ENCODE peak calls at places on chromosomes 12 and 14, in six cellular contexts. N, H, D, W, F and P are unnamed samples.

GRCh38 chr12:118164798-118165486 is 29.0 kb downstream of the PEBP1 start:
- DNase-seq in F (peak), N (peak), D (peak), W (no peak), H (no peak), P (peak)

GRCh38 chr12:103397536-103397935 is 98.2 kb downstream of the C12orf42 start:
- DNase-seq in D (no peak), H (no peak), N (no peak), W (no peak), F (no peak), P (no peak)

GRCh38 chr12:89156862-89157262 is 195.4 kb downstream of the DUSP6 start:
- DNase-seq in W (no peak), F (peak), H (no peak), N (peak), D (no peak), P (no peak)

GRCh38 chr12:30025317-30025716 is 241.6 kb upstream of the TMTC1 start:
- DNase-seq in D (no peak), F (no peak), N (no peak), W (no peak), H (no peak), P (no peak)

GRCh38 chr14:77498120-77498979 is at the start of gene ISM2:
- DNase-seq in D (peak), H (no peak), N (peak), W (peak), F (peak), P (peak)

GRCh38 chr14:31025335-31026075 is at the start of gene AP4S1:
- DNase-seq in H (no peak), N (no peak), D (peak), W (peak), F (peak), P (peak)

GRCh38 chr12:48970702-48971334 is 717 bp downstream of the WNT10B start:
- DNase-seq in W (no peak), N (no peak), H (no peak), F (no peak), D (no peak), P (no peak)

GRCh38 chr12:22648668-22649067 is 23.7 kb downstream of the ETNK1 start:
- DNase-seq in D (no peak), N (no peak), F (no peak), W (no peak), H (no peak), P (no peak)

GRCh38 chr12:99915251-99916082 is 69.3 kb downstream of the ANKS1B start:
- DNase-seq in D (no peak), W (no peak), H (no peak), N (no peak), F (no peak), P (no peak)

GRCh38 chr12:112294793-112295192 is 87.4 kb downstream of the HECTD4 start:
- DNase-seq in F (peak), W (no peak), N (peak), D (no peak), H (no peak), P (no peak)
- TF ChIP-seq CTCF in F (peak), W (no peak), N (peak), D (no peak), H (peak), P (no peak)

GRCh38 chr12:47754126-47754525 is 4.6 kb downstream of the RAPGEF3 start:
- DNase-seq in N (no peak), W (no peak), H (no peak), F (no peak), D (peak), P (no peak)

GRCh38 chr12:47752121-47752520 is 6.6 kb downstream of the RAPGEF3 start:
- DNase-seq in D (no peak), W (no peak), N (no peak), F (no peak), H (no peak), P (no peak)

GRCh38 chr12:47752552-47752951 is 6.1 kb downstream of the RAPGEF3 start:
- DNase-seq in W (no peak), N (peak), H (no peak), F (no peak), D (peak), P (no peak)

GRCh38 chr12:47754881-47755280 is 3.8 kb downstream of the RAPGEF3 start:
- DNase-seq in H (no peak), F (no peak), W (peak), N (no peak), D (no peak), P (no peak)

DNA sequence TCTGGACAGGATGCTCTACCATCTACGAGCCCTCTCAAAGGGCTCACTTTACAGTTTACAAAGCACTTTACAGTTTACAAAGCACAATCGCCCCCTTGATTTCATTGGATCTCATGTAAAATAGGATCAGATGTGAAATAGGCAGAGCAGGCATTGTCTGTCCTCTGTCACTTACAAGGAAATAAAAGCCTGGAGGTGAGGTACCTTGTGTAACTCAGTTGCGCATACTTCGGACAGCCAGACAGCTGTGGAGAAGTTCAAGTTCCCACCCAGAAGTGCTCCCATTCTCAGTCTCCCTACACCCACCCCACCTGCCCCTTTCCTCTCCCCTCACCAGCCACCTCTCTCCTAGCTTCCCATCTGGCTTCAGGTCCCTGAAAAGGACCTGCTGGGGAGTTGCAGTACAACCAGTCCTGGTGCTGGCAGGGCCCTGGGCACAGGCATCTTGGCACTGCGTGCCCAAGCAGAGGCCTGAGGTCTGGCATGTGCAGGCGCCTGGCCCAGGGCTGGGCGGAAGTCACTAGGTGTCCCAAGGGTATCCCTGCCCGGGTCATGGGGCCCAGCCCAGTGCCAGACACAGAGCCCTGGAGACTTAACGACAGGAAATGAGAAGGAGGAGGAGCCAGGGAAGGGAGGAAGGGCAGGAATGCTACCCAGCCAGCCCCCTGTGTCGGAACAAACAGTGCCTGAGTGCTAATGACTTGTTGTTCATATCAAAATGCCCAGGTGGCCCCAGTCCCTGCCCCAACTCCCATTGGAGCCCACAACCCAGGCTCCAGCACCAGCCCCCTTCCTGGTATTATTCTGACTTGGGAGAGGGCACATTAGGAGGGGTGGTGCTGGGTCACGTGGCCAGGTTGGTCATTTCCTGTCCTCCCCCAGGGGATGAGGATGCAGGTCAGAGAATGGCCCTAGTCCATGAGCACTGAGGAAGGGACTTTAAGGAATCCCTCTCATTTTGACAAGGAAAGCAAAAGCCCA is 5.4 kb downstream of the RAPGEF3 start:
- DNase-seq in D (peak), F (no peak), N (no peak), H (no peak), W (peak), P (peak)
- TF ChIP-seq CTCF in D (no peak), F (no peak), N (no peak), H (no peak), W (no peak), P (no peak)

DNA sequence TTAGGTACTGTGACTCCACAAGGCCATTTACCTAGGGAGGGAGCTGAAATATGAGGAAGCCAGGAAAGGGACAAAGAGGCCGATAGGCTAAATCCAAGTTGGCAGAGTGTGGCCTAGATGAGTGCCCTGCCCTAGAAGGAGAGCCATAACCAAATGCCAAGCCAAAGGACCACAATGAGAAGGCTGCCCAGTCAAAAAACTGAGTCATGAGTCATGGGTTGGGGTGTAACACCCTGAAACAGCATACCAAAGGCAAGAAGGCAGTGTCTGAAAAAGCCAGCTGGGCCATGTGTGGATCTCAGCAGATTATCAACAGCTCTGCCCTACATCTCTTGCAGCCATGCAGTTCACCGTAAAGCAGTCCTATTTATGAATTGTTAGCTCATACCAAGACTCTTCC is 171.7 kb downstream of the PHLDA1 start:
- DNase-seq in H (no peak), F (no peak), N (no peak), D (no peak), W (no peak), P (no peak)
- TF ChIP-seq CTCF in H (no peak), F (no peak), N (no peak), D (no peak), W (no peak), P (no peak)

DNA sequence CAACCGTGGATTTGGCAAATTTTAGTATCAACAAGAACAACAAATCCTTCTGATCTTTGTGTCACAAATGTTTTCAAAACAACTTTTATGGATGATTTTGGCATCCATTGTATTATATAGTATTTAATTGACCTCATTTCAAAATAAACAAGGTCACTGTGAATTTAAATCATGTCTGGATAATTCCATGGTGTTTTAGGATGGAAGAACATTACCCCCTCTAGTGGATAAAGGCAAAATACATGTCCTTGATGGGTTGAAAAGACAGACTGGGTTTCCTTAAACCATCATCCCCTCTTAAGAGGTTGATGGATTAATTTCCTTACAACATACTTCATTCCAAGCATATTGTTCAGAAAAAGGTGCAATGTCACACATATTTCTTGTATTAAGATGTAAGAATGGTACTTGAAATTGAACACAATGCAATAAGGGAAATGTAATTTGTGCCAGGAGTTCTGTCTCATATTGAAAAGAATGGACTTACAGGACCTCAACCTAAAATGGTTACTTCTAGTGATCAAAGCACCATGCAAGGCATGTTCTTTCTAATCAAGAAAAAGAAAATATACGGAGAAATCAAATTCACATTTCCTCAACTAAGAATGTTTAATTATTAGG is 352.0 kb downstream of the BCAT1 start:
- DNase-seq in D (peak), F (peak), W (no peak), N (no peak), H (no peak), P (no peak)
- TF ChIP-seq CTCF in D (peak), F (peak), W (peak), N (peak), H (peak), P (peak)

GRCh38 chr14:22492601-22493000 is 96.4 kb downstream of the DAD1 start:
- DNase-seq in F (no peak), W (no peak), N (no peak), H (no peak), D (no peak), P (no peak)

GRCh38 chr14:22493143-22493542 is 95.9 kb downstream of the DAD1 start:
- DNase-seq in N (no peak), H (no peak), W (no peak), F (no peak), D (no peak), P (no peak)

GRCh38 chr14:22493753-22494152 is 95.3 kb downstream of the DAD1 start:
- DNase-seq in F (no peak), H (no peak), N (no peak), W (no peak), D (no peak), P (no peak)

GRCh38 chr14:22497144-22497423 is 91.9 kb downstream of the DAD1 start:
- DNase-seq in W (no peak), F (no peak), H (no peak), N (no peak), D (no peak), P (no peak)

DNA sequence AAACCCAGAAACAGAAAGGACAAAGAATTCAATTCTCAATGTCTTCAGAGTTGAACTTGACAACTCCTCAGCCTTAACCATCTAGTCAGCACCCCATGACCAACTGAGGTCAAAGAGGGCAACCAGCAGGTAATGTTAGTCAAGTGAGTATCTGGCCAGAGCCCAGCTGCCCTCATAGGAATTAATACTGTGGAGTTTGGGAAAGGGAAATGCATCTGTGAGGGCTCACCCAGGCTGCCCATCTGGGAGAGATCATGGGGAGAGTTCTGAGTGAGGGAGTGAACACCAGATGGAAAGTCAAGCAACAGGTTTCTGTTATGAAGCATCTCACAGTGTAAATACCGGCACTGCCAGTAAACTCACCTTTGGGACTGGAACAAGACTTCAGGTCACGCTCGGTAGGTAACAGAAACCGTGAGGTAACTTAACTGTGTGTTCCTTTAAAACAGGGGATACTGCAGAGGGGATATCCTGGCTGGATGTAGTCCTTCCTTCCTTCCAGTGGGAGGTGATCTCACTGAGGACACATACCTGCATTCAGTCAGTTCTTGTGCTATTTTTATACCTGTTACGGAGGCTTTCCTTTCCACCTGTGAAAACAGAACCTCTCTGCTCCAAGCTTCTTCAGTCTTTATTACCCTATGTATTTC is 94.4 kb downstream of the DAD1 start:
- DNase-seq in D (no peak), W (no peak), H (no peak), N (no peak), F (no peak), P (no peak)
- TF ChIP-seq CTCF in D (no peak), W (no peak), H (no peak), N (no peak), F (peak), P (no peak)